ENCODE peak calls at places on chromosomes 16 and 17, in six cellular contexts. N is mucosa of descending colon, U is neural crest cell, V is fibroblast of lung, J is AG04449, D is Caco-2. I is an unnamed sample.

GRCh38 chr16:54282202-54282922 is 4.2 kb downstream of the IRX3 start:
- DNase-seq in N (peak), U (peak), V (peak), J (no peak), D (peak), I (peak)

GRCh38 chr16:84995666-84996065 is 15.7 kb downstream of the ZDHHC7 start:
- DNase-seq in N (peak), U (no peak), V (no peak), J (no peak), D (no peak), I (peak)

GRCh38 chr16:55389426-55390073 is 65.5 kb downstream of the IRX6 start:
- DNase-seq in N (no peak), U (no peak), V (no peak), J (no peak), D (no peak), I (no peak)

GRCh38 chr16:29804455-29805231 is 1.7 kb upstream of the MAZ start:
- DNase-seq in N (peak), U (no peak), V (no peak), J (no peak), D (no peak), I (no peak)

GRCh38 chr16:72927199-72928088 is 120.5 kb downstream of the ZFHX3 start:
- DNase-seq in N (no peak), U (no peak), V (peak), J (peak), D (no peak), I (peak)

GRCh38 chr16:19884021-19884485 is 595 bp downstream of the GPRC5B start:
- DNase-seq in N (no peak), U (no peak), V (no peak), J (no peak), D (no peak), I (peak)

GRCh38 chr16:28210264-28210663 is 1.5 kb downstream of the XPO6 start:
- DNase-seq in N (no peak), U (no peak), V (no peak), J (no peak), D (no peak), I (no peak)

GRCh38 chr16:74456290-74456625 is 35.0 kb upstream of the CLEC18B start:
- DNase-seq in N (no peak), U (no peak), V (no peak), J (no peak), D (no peak), I (no peak)

GRCh38 chr17:39926135-39926587 is 1.2 kb downstream of the ORMDL3 start:
- DNase-seq in N (no peak), U (no peak), V (no peak), J (no peak), D (no peak), I (peak)

DNA sequence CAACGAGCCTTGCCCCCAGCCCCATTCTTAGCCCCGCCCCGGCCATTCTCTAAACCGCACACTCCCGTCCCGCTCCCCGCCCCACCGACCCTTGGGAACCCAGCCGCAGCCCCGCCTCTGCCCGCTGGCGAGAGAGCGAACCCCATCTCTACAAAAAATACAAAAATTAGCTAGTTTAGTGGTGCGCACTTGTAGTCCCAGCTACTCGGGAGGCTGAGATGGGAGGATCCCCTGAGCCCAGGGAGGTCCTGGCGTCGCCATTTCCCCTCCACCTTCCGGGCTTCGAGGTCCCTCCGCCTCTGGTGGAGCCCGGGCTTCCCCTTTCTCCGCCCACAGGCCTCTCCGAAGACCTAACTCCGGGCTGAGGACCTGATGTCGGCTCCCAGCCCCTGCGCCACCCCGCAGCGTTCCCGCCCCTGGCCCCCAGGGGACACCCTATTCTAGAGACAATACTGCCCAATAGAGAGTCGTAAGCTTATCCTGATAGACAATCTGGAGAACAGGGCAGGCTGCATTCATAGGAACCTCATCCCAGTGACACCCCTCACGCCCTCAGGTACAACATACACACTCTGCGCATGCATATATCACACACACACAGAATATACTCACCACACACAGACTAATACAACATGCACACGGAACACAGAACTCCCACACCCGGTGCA is 483 bp upstream of the PROCA1 start:
- DNase-seq in N (peak), U (peak), V (no peak), J (no peak), D (no peak), I (no peak)
- TF ChIP-seq CTCF in N (no peak), U (no peak), V (no peak), J (no peak), D (no peak), I (no peak)

DNA sequence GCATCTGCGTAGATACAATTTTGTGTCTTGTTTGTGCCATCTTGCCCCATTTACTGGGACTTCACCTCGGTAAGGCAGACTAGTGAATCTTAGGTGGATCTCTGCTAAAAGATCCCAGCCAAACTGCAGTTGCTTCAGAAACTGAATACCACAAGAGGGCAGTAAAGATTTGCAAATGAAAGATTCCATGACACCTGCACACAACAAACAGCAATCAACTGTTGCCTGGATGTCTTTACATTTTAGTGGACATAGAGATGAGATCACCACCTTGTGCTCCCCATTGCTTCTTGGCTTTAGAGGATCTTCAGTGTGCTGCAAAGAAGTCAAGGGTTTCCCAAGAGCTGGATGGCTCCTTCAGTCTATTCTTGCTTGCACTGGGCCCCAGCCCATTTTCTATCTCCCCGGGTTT is 119.2 kb upstream of the CACNG5 start:
- DNase-seq in N (peak), U (no peak), V (peak), J (peak), D (peak), I (peak)
- TF ChIP-seq CTCF in N (peak), U (peak), V (peak), J (peak), D (peak), I (peak)

GRCh38 chr17:47889734-47890529 is 6.1 kb upstream of the SP2 start:
- DNase-seq in N (peak), U (peak), V (peak), J (no peak), D (peak), I (peak)
- TF ChIP-seq CTCF in N (peak), U (peak), V (peak), J (peak), D (peak), I (peak)

DNA sequence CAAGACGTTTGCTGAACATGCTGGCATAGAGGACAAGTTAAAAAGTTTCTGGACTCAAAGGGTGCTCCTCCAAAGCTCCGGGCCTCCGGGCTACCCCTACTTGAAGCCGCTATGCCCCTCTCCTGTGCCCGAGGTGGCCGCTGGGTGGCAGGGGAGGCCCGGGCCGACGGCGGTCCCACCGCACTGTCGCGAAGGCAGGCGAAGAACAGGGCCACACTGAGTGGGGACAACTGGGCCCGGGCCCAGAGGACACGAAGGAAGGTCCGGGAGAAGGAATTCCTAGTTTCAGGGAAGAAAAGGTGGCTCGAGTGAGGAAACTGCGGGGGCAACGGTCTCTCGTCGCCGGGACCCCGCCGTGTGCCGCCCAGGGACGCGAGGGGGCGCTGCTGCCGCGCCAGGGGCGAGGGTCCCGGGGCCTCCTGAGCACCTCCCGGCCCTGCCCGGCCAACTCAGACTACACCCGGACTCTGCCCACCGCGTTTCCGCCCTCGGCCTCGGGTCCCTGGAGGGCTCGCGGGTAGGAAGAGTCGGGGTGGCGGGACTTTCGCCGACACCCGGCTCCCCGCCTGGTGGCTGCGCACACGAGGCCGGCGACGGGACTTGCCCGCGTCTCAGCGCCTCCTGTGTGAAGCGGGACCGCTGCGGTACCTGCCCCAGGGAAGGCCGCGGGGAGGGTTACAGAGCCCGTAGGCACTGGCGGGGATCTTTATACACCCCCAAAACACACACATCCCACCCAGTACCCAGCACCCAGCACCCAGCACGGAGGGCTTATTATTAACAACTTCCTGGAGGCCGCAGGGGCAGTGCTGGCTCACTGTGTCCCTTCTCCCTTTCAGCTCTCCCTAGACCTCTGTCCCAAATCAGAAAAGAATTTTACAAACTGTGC is 772 bp upstream of the CHCT1 start:
- DNase-seq in N (peak), U (peak), V (peak), J (no peak), D (peak), I (peak)
- TF ChIP-seq CTCF in N (peak), U (peak), V (peak), J (peak), D (peak), I (peak)

GRCh38 chr17:28554565-28554964 is 2.1 kb upstream of the UNC119 start:
- DNase-seq in N (no peak), U (no peak), V (no peak), J (no peak), D (no peak), I (no peak)
- TF ChIP-seq CTCF in N (no peak), U (no peak), V (no peak), J (no peak), D (no peak), I (no peak)

GRCh38 chr17:46851029-46851741 is at the start of gene WNT9B:
- DNase-seq in N (peak), U (no peak), V (peak), J (no peak), D (peak), I (peak)
- TF ChIP-seq CTCF in N (no peak), U (no peak), V (no peak), J (no peak), D (no peak), I (no peak)